ENCODE peak calls at places on chromosomes 4 and X, in five cellular contexts. T is left cardiac atrium; Q is Kasumi-1; C is pons; Z is stimulated activated CD4-positive, alpha-beta T cell treated with anti-CD3 and anti-CD28 coated beads, Interleukin-1b, Interleukin-23, amount 100 ng/mL, for 48 hours. W is an unnamed sample.

GRCh38 chrX:37350034-37350365 is 836 bp downstream of the PRRG1 start:
- DNase-seq in T (peak; percentile 21), Q (no peak), Z (no peak), C (peak; percentile 35), W (no peak)

GRCh38 chrX:8726031-8726652 is 5.8 kb downstream of the ANOS1 start:
- DNase-seq in T (no peak), C (no peak), Q (no peak), Z (no peak), W (no peak)

GRCh38 chr4:100479971-100480370 is 37.9 kb downstream of the EMCN start:
- DNase-seq in Z (no peak), Q (no peak), C (no peak), T (no peak), W (no peak)

GRCh38 chr4:110005461-110006056 is 92.9 kb downstream of the EGF start:
- DNase-seq in T (no peak), C (peak; percentile 83), Z (no peak), Q (peak; percentile 91), W (no peak)

GRCh38 chr4:4413806-4414205 is 26.9 kb downstream of the NSG1 start:
- DNase-seq in C (no peak), T (no peak), Q (no peak), Z (no peak), W (no peak)

GRCh38 chr4:180790471-180790870 is 1452.7 kb upstream of the TENM3 start:
- DNase-seq in C (no peak), Z (no peak), T (no peak), Q (no peak), W (no peak)

GRCh38 chrX:124534530-124534929 is 188.2 kb downstream of the SH2D1A start:
- DNase-seq in Z (no peak), Q (no peak), T (no peak), C (no peak), W (no peak)

GRCh38 chrX:41336447-41336846 is 2.5 kb downstream of the DDX3X start:
- DNase-seq in T (no peak), Q (no peak), C (no peak), Z (no peak), W (no peak)

GRCh38 chr4:65391382-65391781 is 278.9 kb downstream of the EPHA5 start:
- DNase-seq in C (no peak), Z (no peak), T (no peak), Q (no peak), W (no peak)

GRCh38 chrX:14476169-14476568 is 53.2 kb upstream of the GLRA2 start:
- DNase-seq in C (peak; percentile 38), Z (no peak), T (no peak), Q (no peak), W (no peak)

GRCh38 chr4:82583897-82584604 is 22.3 kb upstream of the TMEM150C start:
- DNase-seq in Q (no peak), C (no peak), T (no peak), Z (no peak), W (no peak)

GRCh38 chrX:73401591-73402266 is 45.1 kb upstream of the CDX4 start:
- DNase-seq in Q (no peak), Z (no peak), T (no peak), C (no peak), W (no peak)

GRCh38 chr4:11421116-11421515 is 7.6 kb downstream of the HS3ST1 start:
- DNase-seq in T (no peak), Z (no peak), Q (no peak), C (no peak), W (no peak)

GRCh38 chr4:80587861-80588385 is 252.4 kb downstream of the CFAP299 start:
- DNase-seq in Q (no peak), T (no peak), C (no peak), Z (no peak), W (no peak)

GRCh38 chrX:133159205-133159604 is 58.9 kb downstream of the TFDP3 start:
- DNase-seq in C (no peak), T (no peak), Z (no peak), Q (no peak), W (no peak)

GRCh38 chr4:44279469-44279868 is 169.1 kb downstream of the KCTD8 start:
- DNase-seq in C (no peak), Z (no peak), T (no peak), Q (no peak), W (no peak)

GRCh38 chrX:11724122-11725017 is 33.7 kb upstream of the MSL3 start:
- DNase-seq in Z (no peak), T (no peak), C (peak; percentile 20), Q (peak; percentile 28), W (peak; percentile 33)